ENCODE peak calls at places on chromosome 13, in eight cellular contexts. T is fibroblast of lung; P is upper lobe of left lung; O is RWPE1; E is stimulated activated CD4-positive, alpha-beta T cell treated with anti-CD3 and anti-CD28 coated beads, Interleukin-15, amount 100 ng/mL, for 1 hour; K is T-cell; W is amniotic stem cell; J is WTC11. B is an unnamed sample.

GRCh38 chr13:49315036-49315565 is 67.4 kb downstream of the CDADC1 start:
- DNase-seq in J (no peak), E (no peak), T (no peak), W (no peak), K (no peak), P (no peak), O (no peak), B (no peak)

GRCh38 chr13:107493271-107493670 is 722.1 kb downstream of the LIG4 start:
- DNase-seq in W (no peak), T (no peak), P (no peak), K (no peak), J (no peak), O (no peak), E (no peak), B (no peak)

GRCh38 chr13:59477011-59477410 is 686.7 kb downstream of the DIAPH3 start:
- DNase-seq in T (no peak), O (no peak), K (no peak), W (no peak), E (no peak), P (no peak), J (peak; percentile 32), B (no peak)

GRCh38 chr13:113930711-113931637 is 42.9 kb downstream of the C13orf46 start:
- DNase-seq in P (peak; percentile 15), W (no peak), K (peak; percentile 59), J (peak; percentile 2), E (peak; percentile 8), O (no peak), T (no peak), B (no peak)

GRCh38 chr13:24353736-24354135 is 44.4 kb downstream of the C1QTNF9 start:
- DNase-seq in J (no peak), W (no peak), O (no peak), T (no peak), P (no peak), K (no peak), E (no peak), B (peak; percentile 73)

GRCh38 chr13:61466280-61466679 is 50.6 kb upstream of the PCDH20 start:
- DNase-seq in P (no peak), E (no peak), W (no peak), T (no peak), O (no peak), K (no peak), J (peak; percentile 25), B (no peak)

GRCh38 chr13:46386996-46387851 is at the start of gene RUBCNL:
- DNase-seq in T (peak; percentile 27), P (peak; percentile 33), E (no peak), W (no peak), K (no peak), J (peak; percentile 70), O (peak; percentile 75), B (peak; percentile 82)

GRCh38 chr13:50511877-50512332 is 331.6 kb downstream of the DLEU7 start:
- DNase-seq in O (no peak), E (no peak), W (no peak), P (no peak), T (no peak), K (no peak), J (no peak), B (no peak)

GRCh38 chr13:60836821-60837220 is 439.8 kb downstream of the TDRD3 start:
- DNase-seq in P (no peak), W (no peak), T (no peak), J (no peak), K (no peak), O (no peak), E (no peak), B (peak; percentile 13)

GRCh38 chr13:93248627-93249047 is 22.0 kb downstream of the GPC6 start:
- DNase-seq in T (no peak), E (no peak), O (no peak), W (peak; percentile 34), J (peak; percentile 61), P (peak; percentile 76), K (no peak), B (no peak)

GRCh38 chr13:66689628-66690027 is 540.5 kb downstream of the PCDH9 start:
- DNase-seq in T (peak; percentile 68), J (no peak), P (no peak), O (no peak), K (no peak), E (no peak), W (no peak), B (peak; percentile 11)